ENCODE peak calls at places on chromosomes 2 and 18, in nine cellular contexts. V, J, R, D, S, B, C, M and P are unnamed samples. For H3K9me3 and H3K4me1, the result is how much of the 10 kb centered on the place peaks cover.

GRCh38 chr2:191675807-191676667 is 1.9 kb upstream of the NABP1 start:
- DNase-seq in M (peak), D (no peak), B (no peak), R (no peak), V (peak), C (no peak), J (peak), S (no peak), P (peak)

GRCh38 chr2:233408366-233409285 is 54.3 kb downstream of the DGKD start:
- DNase-seq in S (no peak), D (no peak), V (no peak), C (no peak), J (no peak), B (no peak), M (no peak), R (no peak), P (no peak)

GRCh38 chr18:58201728-58202405 is 157.8 kb downstream of the NEDD4L start:
- DNase-seq in D (no peak), C (no peak), S (no peak), J (no peak), M (no peak), B (no peak), V (no peak), R (no peak), P (no peak)

GRCh38 chr2:234564719-234565118 is 67.8 kb upstream of the ARL4C start:
- DNase-seq in J (no peak), D (no peak), R (no peak), V (no peak), C (no peak), S (no peak), M (no peak), B (no peak), P (no peak)

GRCh38 chr2:200417389-200417788 is 92.5 kb downstream of the KCTD18 start:
- DNase-seq in B (no peak), V (no peak), M (no peak), D (no peak), J (no peak), C (no peak), R (no peak), S (no peak), P (no peak)

GRCh38 chr2:161946489-161947107 is 127.4 kb downstream of the DPP4 start:
- DNase-seq in C (no peak), M (no peak), R (no peak), S (peak), B (peak), V (no peak), D (no peak), J (no peak), P (no peak)

GRCh38 chr2:120466704-120467054 is 120.7 kb downstream of the INHBB start:
- DNase-seq in C (no peak), M (no peak), S (no peak), D (no peak), B (no peak), V (no peak), J (no peak), R (no peak), P (no peak)

GRCh38 chr2:237870754-237871651 is 11.6 kb downstream of the RAMP1 start:
- DNase-seq in B (no peak), D (no peak), C (no peak), J (no peak), M (no peak), R (no peak), S (no peak), V (peak), P (peak)

GRCh38 chr2:169714699-169715098 is 18.9 kb upstream of the KLHL23 start:
- DNase-seq in J (no peak), V (no peak), C (no peak), R (no peak), M (no peak), D (no peak), B (no peak), S (no peak), P (no peak)

GRCh38 chr2:204737296-204737695 is 192.0 kb downstream of the PARD3B start:
- DNase-seq in D (no peak), R (no peak), V (no peak), M (no peak), C (no peak), B (no peak), J (no peak), S (no peak), P (no peak)

GRCh38 chr2:204730588-204730987 is 185.3 kb downstream of the PARD3B start:
- DNase-seq in M (no peak), J (no peak), C (no peak), D (no peak), B (no peak), V (no peak), R (no peak), S (no peak), P (no peak)

GRCh38 chr2:204727368-204727767 is 182.1 kb downstream of the PARD3B start:
- DNase-seq in C (no peak), B (no peak), J (no peak), M (no peak), S (no peak), R (no peak), V (no peak), D (no peak), P (no peak)

GRCh38 chr2:204726831-204727230 is 181.6 kb downstream of the PARD3B start:
- DNase-seq in R (no peak), J (no peak), V (no peak), B (no peak), S (no peak), C (no peak), D (no peak), M (no peak), P (no peak)

GRCh38 chr2:204731996-204732395 is 186.7 kb downstream of the PARD3B start:
- DNase-seq in B (no peak), S (no peak), C (no peak), M (no peak), R (no peak), D (no peak), V (no peak), J (no peak), P (no peak)
- H3K9me3 ChIP-seq in B (under half), S (under half), C (under half), M (under half), R (under half), D (under half), V (under half), J (under half), P (under half)

DNA sequence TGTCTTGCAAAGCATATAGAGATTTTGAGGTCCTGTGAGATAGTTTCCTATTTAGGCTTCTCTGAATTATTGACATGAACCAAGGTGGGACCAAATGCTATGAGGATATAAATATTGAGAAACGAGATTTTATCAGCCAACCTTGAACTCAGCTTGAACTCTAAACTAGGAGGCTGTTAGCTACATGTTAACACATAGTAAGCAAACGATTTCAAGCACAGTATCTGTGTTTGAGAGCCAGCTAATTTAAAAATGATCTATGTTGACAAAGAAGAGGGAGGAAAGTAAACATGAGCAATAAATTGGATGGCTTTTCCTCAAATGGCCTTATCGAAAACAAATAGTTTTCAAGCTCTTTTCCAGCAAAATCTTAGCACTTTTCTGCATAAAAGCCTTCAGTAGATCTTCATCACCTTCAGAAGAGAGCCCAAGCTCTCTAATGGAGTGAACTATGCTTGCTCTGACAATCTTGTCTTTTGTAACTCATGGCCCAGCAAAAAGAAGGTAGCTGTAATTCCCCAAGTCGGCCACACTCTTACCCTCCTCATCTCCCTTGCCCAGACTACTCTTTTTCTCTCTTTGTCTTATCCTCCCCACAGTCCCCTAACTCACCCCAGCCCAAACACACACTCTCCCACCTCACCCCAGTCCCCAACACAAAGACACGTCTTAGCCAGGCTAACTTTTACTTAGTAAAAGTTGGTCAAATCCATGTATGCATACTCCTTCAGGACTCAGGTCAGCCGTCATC is 14.7 kb downstream of the CD28 start:
- DNase-seq in V (no peak), R (no peak), B (no peak), J (no peak), D (no peak), M (no peak), C (no peak), S (no peak), P (no peak)
- H3K4me1 ChIP-seq in V (under half), R (under half), B (under half), J (under half), D (under half), M (under half), C (under half), S (under half), P (under half)

GRCh38 chr2:215535726-215536125 is 99.9 kb upstream of the FN1 start:
- DNase-seq in J (no peak), M (no peak), R (no peak), S (no peak), D (no peak), B (no peak), C (no peak), V (no peak), P (no peak)
- H3K9me3 ChIP-seq in J (under half), M (under half), R (under half), S (under half), D (under half), B (under half), C (under half), V (under half), P (under half)

GRCh38 chr18:67483952-67484351 is 32.6 kb downstream of the DSEL start:
- DNase-seq in S (no peak), R (no peak), B (no peak), C (no peak), J (no peak), V (no peak), M (no peak), D (no peak), P (no peak)

GRCh38 chr18:67484458-67484857 is 32.1 kb downstream of the DSEL start:
- DNase-seq in D (no peak), B (no peak), V (no peak), J (no peak), C (no peak), M (no peak), R (no peak), S (no peak), P (no peak)

GRCh38 chr18:67483237-67483636 is 33.3 kb downstream of the DSEL start:
- DNase-seq in B (no peak), M (no peak), R (no peak), S (no peak), J (no peak), D (no peak), V (no peak), C (no peak), P (no peak)

GRCh38 chr18:67485655-67486054 is 30.9 kb downstream of the DSEL start:
- DNase-seq in S (no peak), R (no peak), M (no peak), C (no peak), J (no peak), B (no peak), V (no peak), D (no peak), P (no peak)

GRCh38 chr18:67486534-67486933 is 30.0 kb downstream of the DSEL start:
- DNase-seq in R (no peak), V (no peak), B (no peak), D (no peak), M (no peak), C (no peak), S (no peak), J (no peak), P (no peak)
- H3K4me1 ChIP-seq in R (under half), V (under half), B (under half), D (under half), M (under half), C (under half), S (under half), J (under half), P (under half)

DNA sequence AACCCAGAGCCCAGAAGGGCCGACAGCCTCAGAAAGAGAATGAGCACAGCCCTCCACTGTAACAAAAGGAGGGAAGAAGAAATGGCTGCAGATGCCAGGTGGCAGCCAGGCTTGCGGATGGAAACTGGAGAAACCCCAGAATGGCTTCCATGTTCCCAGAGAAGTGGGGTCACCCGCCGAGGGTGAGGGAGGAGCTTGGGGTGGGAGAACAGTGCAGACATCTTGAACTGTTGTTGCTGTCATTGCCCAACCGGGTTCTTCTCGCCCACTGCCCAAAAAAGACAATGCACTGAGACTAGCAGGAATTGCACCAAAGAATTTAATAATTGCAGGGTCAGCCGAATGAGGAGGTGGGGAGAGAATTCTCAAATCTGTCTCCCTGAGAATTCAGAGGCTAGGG is 223.2 kb upstream of the RAB6C start:
- DNase-seq in B (no peak), C (no peak), D (no peak), M (no peak), J (no peak), S (no peak), R (no peak), V (no peak), P (no peak)
- H3K9me3 ChIP-seq in B (under half), C (under half), D (under half), M (under half), J (under half), S (under half), R (under half), V (under half), P (under half)

GRCh38 chr2:6929196-6929874 is 12.1 kb downstream of the RNF144A start:
- DNase-seq in M (no peak), D (no peak), R (no peak), B (no peak), C (no peak), S (no peak), V (no peak), J (no peak), P (no peak)

GRCh38 chr2:6926071-6926732 is 9.0 kb downstream of the RNF144A start:
- DNase-seq in R (no peak), D (no peak), M (no peak), S (no peak), V (no peak), B (no peak), C (no peak), J (no peak), P (no peak)

GRCh38 chr2:6927186-6927585 is 10.0 kb downstream of the RNF144A start:
- DNase-seq in B (no peak), J (no peak), S (peak), D (no peak), R (no peak), M (no peak), V (no peak), C (no peak), P (no peak)

GRCh38 chr2:6928452-6928851 is 11.2 kb downstream of the RNF144A start:
- DNase-seq in B (no peak), S (no peak), R (no peak), M (no peak), V (no peak), C (no peak), J (no peak), D (no peak), P (no peak)

GRCh38 chr2:6927753-6928152 is 10.5 kb downstream of the RNF144A start:
- DNase-seq in C (no peak), D (no peak), M (no peak), V (no peak), S (no peak), B (no peak), R (no peak), J (no peak), P (no peak)
- H3K4me1 ChIP-seq in C (under half), D (under half), M (under half), V (under half), S (under half), B (under half), R (under half), J (under half), P (under half)